ENCODE peak calls at places on chromosomes 6 and 20, in five cellular contexts. S is sciatic nerve; V is stimulated activated CD8-positive, alpha-beta memory T cell treated with anti-CD3 and anti-CD28 coated beads, Interleukin-15, amount 100 ng/mL, for 24 hours; X is stimulated activated naive CD4-positive, alpha-beta T cell; J is AG08396. R is an unnamed sample.

GRCh38 chr6:301929-302705 is 9.8 kb downstream of the DUSP22 start:
- DNase-seq in S (no peak), V (no peak), X (no peak), J (no peak), R (no peak)

GRCh38 chr6:86943819-86944407 is 6.6 kb downstream of the HTR1E start:
- DNase-seq in S (no peak), V (no peak), X (no peak), J (no peak), R (no peak)

GRCh38 chr6:43803055-43803782 is 33.2 kb downstream of the VEGFA start:
- DNase-seq in S (no peak), V (no peak), X (no peak), J (no peak), R (no peak)

GRCh38 chr20:36064661-36065426 is 89.7 kb upstream of the EPB41L1 start:
- DNase-seq in S (peak; percentile 99), V (peak; percentile 96), X (peak; percentile 92), J (peak; percentile 99), R (peak; percentile 89)

GRCh38 chr20:36631651-36632050 is 14.3 kb downstream of the SLA2 start:
- DNase-seq in S (no peak), V (no peak), X (no peak), J (no peak), R (no peak)

GRCh38 chr6:74609857-74610256 is 596.0 kb downstream of the COL12A1 start:
- DNase-seq in S (no peak), V (no peak), X (no peak), J (no peak), R (no peak)

GRCh38 chr6:78302411-78302810 is 564.9 kb upstream of the IRAK1BP1 start:
- DNase-seq in S (no peak), V (no peak), X (no peak), J (no peak), R (no peak)

GRCh38 chr20:8305449-8305978 is 173.4 kb downstream of the PLCB1 start:
- DNase-seq in S (peak; percentile 61), V (no peak), X (peak; percentile 60), J (peak; percentile 17), R (peak; percentile 42)

GRCh38 chr20:50190251-50191064 is at the start of gene CEBPB:
- DNase-seq in S (peak; percentile 96), V (peak; percentile 67), X (peak; percentile 80), J (peak; percentile 97), R (peak; percentile 91)

GRCh38 chr6:134347916-134348805 is 30.2 kb upstream of the SGK1 start:
- DNase-seq in S (peak; percentile 86), V (no peak), X (no peak), J (peak; percentile 22), R (peak; percentile 96)

GRCh38 chr6:110875548-110876169 is 1.1 kb downstream of the AMD1 start:
- DNase-seq in S (peak; percentile 70), V (peak; percentile 37), X (peak; percentile 74), J (peak; percentile 39), R (peak; percentile 44)

GRCh38 chr6:163688971-163689370 is 274.5 kb downstream of the QKI start:
- DNase-seq in S (no peak), V (no peak), X (no peak), J (no peak), R (no peak)

GRCh38 chr6:12614468-12614867 is 102.1 kb upstream of the PHACTR1 start:
- DNase-seq in S (no peak), V (no peak), X (no peak), J (no peak), R (no peak)